ENCODE peak calls at places on chromosome 14, in eight cellular contexts. Q, E, I, B, T, D, Z and A are unnamed samples.

GRCh38 chr14:103867523-103867953 is 20.2 kb upstream of the PPP1R13B start:
- DNase-seq in Z (peak; percentile 96), Q (no peak), D (no peak), E (no peak), T (no peak), B (no peak), I (no peak), A (peak; percentile 16)

GRCh38 chr14:51860164-51860835 is at the start of gene GNG2:
- DNase-seq in E (peak; percentile 79), D (peak; percentile 51), I (peak; percentile 95), B (peak; percentile 28), Q (peak; percentile 86), Z (peak; percentile 77), T (peak; percentile 42), A (peak; percentile 81)

GRCh38 chr14:88233915-88234314 is 89.2 kb downstream of the KCNK10 start:
- DNase-seq in Q (no peak), Z (no peak), I (no peak), D (no peak), B (no peak), T (no peak), E (peak; percentile 9), A (no peak)

GRCh38 chr14:102184678-102185040 is 45.0 kb downstream of the WDR20 start:
- DNase-seq in B (no peak), D (no peak), Z (no peak), Q (no peak), E (no peak), T (no peak), I (no peak), A (no peak)

GRCh38 chr14:89600950-89601826 is 184.2 kb upstream of the FOXN3 start:
- DNase-seq in T (no peak), Q (no peak), B (no peak), I (no peak), D (no peak), Z (no peak), E (no peak), A (no peak)

GRCh38 chr14:54823757-54824549 is 78.7 kb downstream of the GCH1 start:
- DNase-seq in I (no peak), E (no peak), B (no peak), T (no peak), Z (no peak), D (no peak), Q (no peak), A (no peak)

GRCh38 chr14:24215495-24216344 is at the start of gene MDP1:
- DNase-seq in Z (peak; percentile 93), E (peak; percentile 83), T (peak; percentile 83), I (peak; percentile 96), D (peak; percentile 75), Q (peak; percentile 90), B (peak; percentile 56), A (peak; percentile 90)

GRCh38 chr14:100686858-100687257 is 39.8 kb upstream of the DLK1 start:
- DNase-seq in E (no peak), Z (no peak), D (no peak), B (no peak), Q (no peak), I (no peak), T (no peak), A (no peak)

GRCh38 chr14:41830679-41831078 is 224.0 kb downstream of the LRFN5 start:
- DNase-seq in D (no peak), E (peak; percentile 63), T (peak; percentile 30), Z (no peak), I (no peak), Q (no peak), B (no peak), A (peak; percentile 64)

GRCh38 chr14:73774244-73774575 is 60.0 kb upstream of the PNMA1 start:
- DNase-seq in E (no peak), T (no peak), D (no peak), Q (no peak), B (no peak), Z (no peak), I (no peak), A (no peak)

GRCh38 chr14:102580552-102581110 is 11.8 kb upstream of the RCOR1 start:
- DNase-seq in I (no peak), T (no peak), B (no peak), D (no peak), E (no peak), Q (no peak), Z (no peak), A (no peak)

GRCh38 chr14:52455291-52456088 is 96.8 kb downstream of the TXNDC16 start:
- DNase-seq in E (peak; percentile 91), Q (no peak), Z (no peak), D (no peak), B (peak; percentile 10), T (no peak), I (no peak), A (no peak)

GRCh38 chr14:55585854-55586253 is 5.8 kb downstream of the KTN1 start:
- DNase-seq in B (no peak), Z (no peak), E (peak; percentile 62), D (no peak), T (no peak), I (no peak), Q (no peak), A (no peak)

GRCh38 chr14:101105045-101105444 is 201.5 kb upstream of the RTL1 start:
- DNase-seq in Q (peak; percentile 5), Z (no peak), D (no peak), I (no peak), E (no peak), B (no peak), T (no peak), A (no peak)